ENCODE peak calls at places on chromosomes 4 and X, in four cellular contexts. S, P, D and M are unnamed samples.

GRCh38 chr4:19300213-19300612 is 951.5 kb upstream of the SLIT2 start:
- DNase-seq in S (no peak), P (no peak), D (no peak), M (no peak)

GRCh38 chrX:73913580-73913979 is 350.6 kb downstream of the CHIC1 start:
- DNase-seq in S (no peak), P (no peak), D (no peak), M (no peak)

GRCh38 chr4:153115322-153116100 is 88.7 kb upstream of the TRIM2 start:
- DNase-seq in S (no peak), P (no peak), D (no peak), M (no peak)

GRCh38 chrX:3811331-3812311 is 98.2 kb upstream of the PRKX start:
- DNase-seq in S (peak; percentile 29), P (no peak), D (no peak), M (no peak)

GRCh38 chr4:7516773-7517144 is 82.0 kb upstream of the PSAPL1 start:
- DNase-seq in S (no peak), P (no peak), D (no peak), M (peak; percentile 37)

GRCh38 chrX:109952050-109952449 is 50.9 kb upstream of the TMEM164 start:
- DNase-seq in S (no peak), P (no peak), D (no peak), M (no peak)

GRCh38 chrX:52852110-52852872 is 15.6 kb downstream of the XAGE3 start:
- DNase-seq in S (no peak), P (no peak), D (no peak), M (no peak)

GRCh38 chr4:171067422-171067821 is 745.8 kb upstream of the GALNTL6 start:
- DNase-seq in S (no peak), P (no peak), D (no peak), M (no peak)

GRCh38 chr4:27094785-27095184 is 234.1 kb downstream of the STIM2 start:
- DNase-seq in S (no peak), P (no peak), D (no peak), M (no peak)

GRCh38 chr4:28386776-28387175 is 1526.1 kb downstream of the STIM2 start:
- DNase-seq in S (no peak), P (no peak), D (no peak), M (no peak)

GRCh38 chr4:79578613-79579012 is 170.6 kb upstream of the GK2 start:
- DNase-seq in S (no peak), P (peak; percentile 67), D (peak; percentile 62), M (no peak)

GRCh38 chr4:112552668-112553067 is 36.7 kb upstream of the NEUROG2 start:
- DNase-seq in S (no peak), P (no peak), D (no peak), M (no peak)

GRCh38 chr4:158996669-158997074 is 106.2 kb upstream of the RAPGEF2 start:
- DNase-seq in S (no peak), P (no peak), D (no peak), M (no peak)

GRCh38 chr4:88792268-88792781 is 94.7 kb upstream of the NAP1L5 start:
- DNase-seq in S (no peak), P (no peak), D (no peak), M (no peak)

GRCh38 chr4:123017636-123018390 is 95.4 kb upstream of the NUDT6 start:
- DNase-seq in S (no peak), P (no peak), D (no peak), M (no peak)

GRCh38 chr4:170949084-170949483 is 859.3 kb upstream of the AADAT start:
- DNase-seq in S (no peak), P (no peak), D (no peak), M (no peak)

GRCh38 chr4:77525538-77525937 is 80.1 kb upstream of the CXCL13 start:
- DNase-seq in S (no peak), P (no peak), D (no peak), M (no peak)

GRCh38 chr4:105840426-105841174 is 54.7 kb upstream of the NPNT start:
- DNase-seq in S (no peak), P (no peak), D (no peak), M (no peak)

GRCh38 chr4:84578540-84579409 is 4.2 kb upstream of the CDS1 start:
- DNase-seq in S (no peak), P (no peak), D (no peak), M (no peak)

GRCh38 chr4:185016946-185017797 is 1.1 kb upstream of the HELT start:
- DNase-seq in S (no peak), P (no peak), D (no peak), M (no peak)

GRCh38 chr4:143555676-143556075 is 42.2 kb downstream of the SMARCA5 start:
- DNase-seq in S (no peak), P (no peak), D (no peak), M (no peak)

GRCh38 chr4:179695175-179695574 is 2252.9 kb upstream of the AGA start:
- DNase-seq in S (no peak), P (no peak), D (no peak), M (no peak)

GRCh38 chr4:107658400-107659326 is 61.4 kb downstream of the PAPSS1 start:
- DNase-seq in S (no peak), P (no peak), D (no peak), M (no peak)

GRCh38 chrX:14504960-14505538 is 24.3 kb upstream of the GLRA2 start:
- DNase-seq in S (no peak), P (no peak), D (no peak), M (no peak)

GRCh38 chrX:71163010-71163409 is 18.4 kb downstream of the NLGN3 start:
- DNase-seq in S (no peak), P (no peak), D (no peak), M (no peak)

GRCh38 chrX:150899191-150899757 is 806 bp upstream of the CD99L2 start:
- DNase-seq in S (peak; percentile 34), P (peak; percentile 67), D (peak; percentile 83), M (peak; percentile 28)

GRCh38 chrX:119672252-119672825 is 20.6 kb downstream of the SEPTIN6 start:
- DNase-seq in S (no peak), P (no peak), D (no peak), M (no peak)

GRCh38 chr4:165569031-165569430 is 190.2 kb downstream of the CPE start:
- DNase-seq in S (no peak), P (no peak), D (no peak), M (no peak)

GRCh38 chr4:26218677-26219181 is 102.1 kb upstream of the RBPJ start:
- DNase-seq in S (no peak), P (no peak), D (no peak), M (no peak)

GRCh38 chr4:179625391-179625790 is 2183.2 kb upstream of the AGA start:
- DNase-seq in S (no peak), P (no peak), D (no peak), M (no peak)

GRCh38 chrX:134933911-134934310 is 56.9 kb upstream of the SMIM10 start:
- DNase-seq in S (no peak), P (no peak), D (no peak), M (peak; percentile 28)

GRCh38 chrX:54357414-54358377 is at the start of gene WNK3:
- DNase-seq in S (peak; percentile 84), P (peak; percentile 68), D (peak; percentile 73), M (peak; percentile 71)

GRCh38 chr4:164508836-164509235 is 245.1 kb upstream of the SMIM31 start:
- DNase-seq in S (no peak), P (no peak), D (no peak), M (no peak)

GRCh38 chrX:48196745-48197213 is at the start of gene SSX5:
- DNase-seq in S (no peak), P (no peak), D (no peak), M (no peak)

GRCh38 chr4:141350122-141350904 is 129.6 kb downstream of the ZNF330 start:
- DNase-seq in S (no peak), P (no peak), D (peak; percentile 13), M (no peak)

GRCh38 chr4:159069922-159070321 is 33.0 kb upstream of the RAPGEF2 start:
- DNase-seq in S (no peak), P (no peak), D (no peak), M (no peak)

DNA sequence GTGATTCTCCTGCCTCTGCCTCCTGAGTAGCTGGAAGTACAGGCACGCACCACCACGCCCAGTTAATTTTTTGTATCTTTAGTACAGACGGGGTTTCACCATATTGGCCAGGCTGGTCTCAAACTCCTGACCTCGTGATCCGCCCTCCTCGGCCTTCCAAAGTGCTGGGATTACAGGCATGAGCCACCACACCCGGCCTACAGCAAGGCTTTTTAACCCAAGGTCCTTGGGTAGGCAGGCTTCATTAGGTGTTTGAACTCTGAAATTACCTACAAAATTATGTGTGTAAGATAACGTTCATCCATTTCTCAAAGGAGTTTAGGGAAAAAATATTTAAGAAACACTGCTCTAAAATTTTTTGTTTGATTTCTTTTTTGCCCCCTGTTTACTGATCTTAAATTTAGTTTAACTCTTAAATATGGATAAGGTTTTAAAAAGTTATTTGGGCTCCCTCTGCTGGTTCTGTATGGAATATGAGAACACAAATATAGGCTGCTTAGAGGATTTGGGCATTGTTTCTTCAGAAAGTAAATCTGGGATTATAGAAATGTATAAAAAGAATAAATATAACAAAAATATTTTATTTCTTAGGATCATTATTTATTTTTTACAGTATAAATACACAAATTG is 92.8 kb downstream of the CBR4 start:
- DNase-seq in S (no peak), P (no peak), D (no peak), M (no peak)
- H3K36me3 ChIP-seq in S (no peaks in the 10 kb centered on the region), P (peaks cover 51% of the 10 kb centered on the region), D (no peaks in the 10 kb centered on the region), M (peaks cover 49% of the 10 kb centered on the region)

GRCh38 chr4:48902266-48902665 is 4.3 kb downstream of the OCIAD2 start:
- DNase-seq in S (no peak), P (no peak), D (no peak), M (no peak)
- H3K36me3 ChIP-seq in S (no peaks in the 10 kb centered on the region), P (peaks cover 38% of the 10 kb centered on the region), D (peaks cover 11% of the 10 kb centered on the region), M (peaks cover 12% of the 10 kb centered on the region)

GRCh38 chr4:2702770-2703169 is 53.4 kb downstream of the TNIP2 start:
- DNase-seq in S (no peak), P (no peak), D (no peak), M (no peak)

GRCh38 chr4:2699534-2699933 is 56.6 kb downstream of the TNIP2 start:
- DNase-seq in S (no peak), P (no peak), D (no peak), M (no peak)

GRCh38 chr4:2700031-2700430 is 56.1 kb downstream of the TNIP2 start:
- DNase-seq in S (no peak), P (no peak), D (no peak), M (no peak)

GRCh38 chr4:2698951-2699505 is 57.1 kb downstream of the TNIP2 start:
- DNase-seq in S (no peak), P (no peak), D (no peak), M (no peak)

DNA sequence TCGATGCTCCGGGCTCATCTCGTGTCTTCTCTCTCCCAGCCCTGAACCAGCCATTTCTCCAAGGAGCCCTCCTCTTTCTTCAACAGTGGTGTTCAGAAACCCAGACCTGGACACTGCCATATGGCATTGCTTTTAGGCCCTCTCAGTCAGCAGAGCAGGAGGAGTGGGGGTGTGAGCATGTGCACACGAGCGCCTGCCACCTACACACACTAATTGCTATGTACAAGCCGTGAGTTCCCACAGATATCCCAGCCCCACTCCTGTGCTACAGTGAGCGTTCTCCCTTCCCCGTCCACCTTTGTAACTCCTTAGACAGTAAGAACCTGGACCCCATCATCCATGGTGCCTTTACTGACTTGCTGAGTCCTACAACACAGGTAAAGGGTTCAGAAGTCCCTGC is 53.8 kb downstream of the TNIP2 start:
- DNase-seq in S (no peak), P (no peak), D (no peak), M (no peak)
- H3K36me3 ChIP-seq in S (no peaks in the 10 kb centered on the region), P (peaks cover 90% of the 10 kb centered on the region), D (peaks cover 92% of the 10 kb centered on the region), M (peaks cover 91% of the 10 kb centered on the region)

DNA sequence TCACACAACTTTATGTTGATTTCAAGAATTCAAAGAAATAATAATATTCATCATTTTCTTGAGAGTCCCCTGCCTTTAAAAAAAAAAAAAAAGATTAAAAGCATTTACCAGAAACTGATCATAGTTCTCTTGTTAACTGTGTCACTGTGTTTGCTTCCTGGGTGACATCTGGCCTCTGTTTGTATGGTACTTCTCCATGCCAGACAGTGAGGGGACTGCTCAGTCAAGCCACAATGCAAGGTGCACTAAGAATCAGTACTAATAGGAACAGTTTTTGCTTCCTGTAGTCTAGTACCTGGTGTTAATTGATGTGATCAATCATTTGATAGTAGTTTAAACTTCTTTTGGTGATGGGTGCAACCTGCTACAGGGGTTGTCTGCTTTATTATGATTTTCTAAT is 77.5 kb downstream of the PHOX2B start:
- DNase-seq in S (no peak), P (no peak), D (no peak), M (no peak)
- H3K36me3 ChIP-seq in S (no peaks in the 10 kb centered on the region), P (peaks cover 75% of the 10 kb centered on the region), D (peaks cover 2% of the 10 kb centered on the region), M (peaks cover 75% of the 10 kb centered on the region)